ENCODE peak calls at places on chromosome 16, in six cellular contexts. N is transverse colon; V is effector memory CD4-positive, alpha-beta T cell; C is H1; I is PC-3; D is aorta. F is an unnamed sample. For H3K4me1, the result is how much of the 10 kb centered on the place peaks cover.

GRCh38 chr16:28166394-28167208 is 45.2 kb downstream of the XPO6 start:
- DNase-seq in N (no peak), V (no peak), C (no peak), I (peak), D (no peak), F (no peak)

GRCh38 chr16:3745751-3746355 is 28.5 kb upstream of the TRAP1 start:
- DNase-seq in N (no peak), V (no peak), C (no peak), I (no peak), D (no peak), F (no peak)

GRCh38 chr16:48531011-48531962 is 78.7 kb downstream of the N4BP1 start:
- DNase-seq in N (no peak), V (no peak), C (no peak), I (no peak), D (no peak), F (no peak)

GRCh38 chr16:66434619-66435430 is 7.7 kb downstream of the BEAN1 start:
- DNase-seq in N (no peak), V (no peak), C (no peak), I (no peak), D (no peak), F (no peak)

GRCh38 chr16:12796498-12796897 is 7.2 kb downstream of the CPPED1 start:
- DNase-seq in N (no peak), V (no peak), C (no peak), I (no peak), D (no peak), F (no peak)

GRCh38 chr16:54121084-54121483 is 165.5 kb downstream of the IRX3 start:
- DNase-seq in N (no peak), V (no peak), C (no peak), I (no peak), D (no peak), F (no peak)

GRCh38 chr16:3986235-3986544 is 105.7 kb upstream of the CREBBP start:
- DNase-seq in N (no peak), V (no peak), C (no peak), I (no peak), D (no peak), F (no peak)

GRCh38 chr16:19883296-19883951 is 1.2 kb downstream of the GPRC5B start:
- DNase-seq in N (peak), V (no peak), C (peak), I (no peak), D (no peak), F (peak)

GRCh38 chr16:69171325-69172095 is 15.5 kb upstream of the SNTB2 start:
- DNase-seq in N (no peak), V (no peak), C (no peak), I (no peak), D (no peak), F (no peak)

GRCh38 chr16:11016993-11017392 is 72.6 kb downstream of the CLEC16A start:
- DNase-seq in N (peak), V (no peak), C (no peak), I (peak), D (no peak), F (no peak)

GRCh38 chr16:24178496-24178895 is 77.6 kb upstream of the CACNG3 start:
- DNase-seq in N (no peak), V (no peak), C (peak), I (no peak), D (no peak), F (no peak)

GRCh38 chr16:8924214-8924613 is 39.5 kb downstream of the USP7 start:
- DNase-seq in N (peak), V (no peak), C (no peak), I (no peak), D (no peak), F (no peak)

GRCh38 chr16:54253118-54253517 is 33.5 kb downstream of the IRX3 start:
- DNase-seq in N (no peak), V (no peak), C (no peak), I (no peak), D (no peak), F (no peak)

GRCh38 chr16:57091200-57091989 is 988 bp upstream of the CPNE2 start:
- DNase-seq in N (peak), V (no peak), C (peak), I (peak), D (peak), F (peak)

GRCh38 chr16:2912330-2913199 is 834 bp downstream of the FLYWCH1 start:
- DNase-seq in N (peak), V (peak), C (no peak), I (peak), D (peak), F (peak)

GRCh38 chr16:28212532-28212873 is 738 bp upstream of the XPO6 start:
- DNase-seq in N (no peak), V (no peak), C (no peak), I (peak), D (no peak), F (no peak)

GRCh38 chr16:81686391-81687182 is 92.5 kb upstream of the PLCG2 start:
- DNase-seq in N (no peak), V (no peak), C (no peak), I (no peak), D (no peak), F (no peak)

GRCh38 chr16:71360378-71360777 is 1.9 kb downstream of the CALB2 start:
- DNase-seq in N (no peak), V (no peak), C (no peak), I (peak), D (no peak), F (no peak)

GRCh38 chr16:24348511-24349290 is 92.6 kb downstream of the CACNG3 start:
- DNase-seq in N (no peak), V (no peak), C (no peak), I (no peak), D (no peak), F (no peak)

GRCh38 chr16:72277749-72278148 is 105.8 kb upstream of the PMFBP1 start:
- DNase-seq in N (no peak), V (no peak), C (no peak), I (no peak), D (no peak), F (no peak)

GRCh38 chr16:48353565-48354163 is 31.5 kb downstream of the SIAH1 start:
- DNase-seq in N (peak), V (peak), C (peak), I (peak), D (peak), F (peak)

GRCh38 chr16:57632568-57632967 is 4.1 kb downstream of the ADGRG1 start:
- DNase-seq in N (no peak), V (no peak), C (no peak), I (no peak), D (no peak), F (no peak)

GRCh38 chr16:29883987-29884386 is 15.4 kb downstream of the SEZ6L2 start:
- DNase-seq in N (no peak), V (no peak), C (no peak), I (no peak), D (no peak), F (no peak)

GRCh38 chr16:46763147-46763546 is 15.0 kb upstream of the MYLK3 start:
- DNase-seq in N (no peak), V (no peak), C (no peak), I (no peak), D (no peak), F (no peak)

GRCh38 chr16:3045758-3046505 is 429 bp upstream of the MMP25 start:
- DNase-seq in N (peak), V (no peak), C (no peak), I (no peak), D (peak), F (no peak)

GRCh38 chr16:85126383-85126730 is 14.1 kb upstream of the CIBAR2 start:
- DNase-seq in N (no peak), V (no peak), C (no peak), I (no peak), D (no peak), F (no peak)

GRCh38 chr16:80580109-80580832 is 39.5 kb downstream of the DYNLRB2 start:
- DNase-seq in N (no peak), V (peak), C (no peak), I (peak), D (no peak), F (no peak)

GRCh38 chr16:19486744-19487325 is 35.1 kb downstream of the GDE1 start:
- DNase-seq in N (no peak), V (no peak), C (no peak), I (no peak), D (no peak), F (no peak)

GRCh38 chr16:1340730-1341494 is 7.5 kb downstream of the BAIAP3 start:
- DNase-seq in N (no peak), V (no peak), C (no peak), I (no peak), D (no peak), F (no peak)
- H3K4me3 ChIP-seq in N (no peak), V (no peak), C (no peak), I (no peak), D (no peak), F (no peak)

DNA sequence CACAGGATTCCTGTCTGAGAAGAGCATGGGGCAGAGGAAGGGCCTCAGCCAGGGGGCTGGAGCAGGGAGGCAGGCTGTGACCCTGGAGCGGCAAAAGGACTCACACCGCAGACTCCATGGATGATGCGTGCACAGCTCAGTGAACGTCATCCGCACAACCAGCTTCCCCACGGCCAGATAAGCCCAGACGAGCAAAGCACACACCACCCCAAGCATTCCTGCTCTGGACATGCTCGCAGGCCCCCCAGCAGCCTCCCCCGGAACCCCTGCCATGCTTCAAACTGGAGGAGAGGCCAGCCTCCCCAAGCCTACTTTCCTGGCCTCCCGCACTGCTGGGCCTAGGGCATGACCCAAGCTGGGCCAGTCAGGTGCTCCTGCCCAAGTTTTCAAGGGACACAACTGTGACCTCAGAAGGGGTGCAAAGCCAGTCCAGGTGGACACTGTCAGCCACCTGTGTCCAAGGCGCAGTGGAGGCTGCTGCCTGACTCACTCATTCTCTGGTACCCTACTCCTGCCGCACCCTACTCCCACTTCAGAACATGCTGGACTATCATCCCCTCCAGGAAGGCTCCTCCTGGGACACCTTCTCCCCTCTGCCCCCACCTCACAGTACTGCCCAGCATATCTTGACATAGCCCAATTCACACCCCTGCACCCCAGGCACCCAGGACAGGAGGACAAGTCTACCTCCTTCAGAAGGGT is 4.8 kb downstream of the BCAR1 start:
- DNase-seq in N (no peak), V (no peak), C (no peak), I (no peak), D (no peak), F (no peak)
- H3K4me1 ChIP-seq in N (half or more), V (under half), C (under half), I (half or more), D (under half), F (under half)

GRCh38 chr16:74094962-74095361 is 201.7 kb upstream of the PSMD7 start:
- DNase-seq in N (no peak), V (no peak), C (no peak), I (no peak), D (no peak), F (no peak)

GRCh38 chr16:74101390-74101789 is 195.2 kb upstream of the PSMD7 start:
- DNase-seq in N (no peak), V (no peak), C (no peak), I (no peak), D (no peak), F (no peak)

GRCh38 chr16:74099530-74099929 is 197.1 kb upstream of the PSMD7 start:
- DNase-seq in N (no peak), V (no peak), C (no peak), I (no peak), D (no peak), F (peak)

DNA sequence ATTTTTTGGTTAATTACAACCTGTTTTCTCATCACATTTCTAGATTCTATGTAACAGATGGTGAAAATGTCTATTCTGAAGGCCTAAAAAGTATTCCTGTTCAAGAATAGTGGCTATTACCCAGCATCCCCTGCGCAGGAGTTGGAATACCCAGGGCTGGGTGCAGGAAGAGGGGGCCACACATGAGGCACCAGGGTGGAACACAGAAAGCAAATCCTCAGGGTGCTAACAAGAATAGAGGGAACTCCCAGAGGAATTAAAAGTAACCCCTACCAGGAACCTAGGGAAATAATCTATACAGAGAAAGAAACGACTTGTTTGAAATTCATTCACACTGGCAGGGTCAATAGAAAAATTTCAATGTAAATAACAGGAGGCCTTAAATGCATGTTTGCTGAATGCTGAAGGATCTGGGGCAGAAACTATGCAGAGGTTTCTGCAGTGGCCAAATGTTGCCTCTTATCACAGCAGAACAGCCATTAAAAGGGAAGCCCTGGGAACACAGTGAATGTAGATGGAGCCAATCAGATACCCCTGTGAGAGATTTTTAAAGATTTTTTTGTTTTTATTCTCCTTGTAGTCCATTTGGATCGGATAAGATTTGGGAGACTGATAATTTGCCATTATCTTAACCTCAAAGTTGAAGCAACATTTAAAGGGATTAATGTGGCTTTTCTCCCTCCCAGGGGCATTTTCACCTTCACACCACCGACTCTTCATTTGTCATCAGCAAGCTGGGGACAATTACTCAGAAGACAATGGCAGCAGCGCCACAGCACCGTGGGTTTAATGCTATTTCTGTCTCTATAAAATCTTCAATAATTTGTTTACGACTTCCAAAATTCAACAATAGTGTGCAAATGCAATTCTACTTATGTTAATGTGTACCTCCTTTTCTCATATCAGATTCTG is 196.0 kb upstream of the PSMD7 start:
- DNase-seq in N (no peak), V (no peak), C (no peak), I (no peak), D (no peak), F (peak)
- H3K4me3 ChIP-seq in N (no peak), V (no peak), C (no peak), I (no peak), D (no peak), F (no peak)

GRCh38 chr16:89370081-89370511 is 120.3 kb downstream of the ANKRD11 start:
- DNase-seq in N (no peak), V (no peak), C (no peak), I (peak), D (no peak), F (no peak)

GRCh38 chr16:89370601-89371000 is 119.8 kb downstream of the ANKRD11 start:
- DNase-seq in N (no peak), V (no peak), C (no peak), I (no peak), D (no peak), F (no peak)

GRCh38 chr16:89369266-89369895 is 121.0 kb downstream of the ANKRD11 start:
- DNase-seq in N (no peak), V (no peak), C (no peak), I (no peak), D (no peak), F (no peak)

GRCh38 chr16:89367538-89368059 is 122.8 kb downstream of the ANKRD11 start:
- DNase-seq in N (no peak), V (no peak), C (no peak), I (no peak), D (no peak), F (no peak)

DNA sequence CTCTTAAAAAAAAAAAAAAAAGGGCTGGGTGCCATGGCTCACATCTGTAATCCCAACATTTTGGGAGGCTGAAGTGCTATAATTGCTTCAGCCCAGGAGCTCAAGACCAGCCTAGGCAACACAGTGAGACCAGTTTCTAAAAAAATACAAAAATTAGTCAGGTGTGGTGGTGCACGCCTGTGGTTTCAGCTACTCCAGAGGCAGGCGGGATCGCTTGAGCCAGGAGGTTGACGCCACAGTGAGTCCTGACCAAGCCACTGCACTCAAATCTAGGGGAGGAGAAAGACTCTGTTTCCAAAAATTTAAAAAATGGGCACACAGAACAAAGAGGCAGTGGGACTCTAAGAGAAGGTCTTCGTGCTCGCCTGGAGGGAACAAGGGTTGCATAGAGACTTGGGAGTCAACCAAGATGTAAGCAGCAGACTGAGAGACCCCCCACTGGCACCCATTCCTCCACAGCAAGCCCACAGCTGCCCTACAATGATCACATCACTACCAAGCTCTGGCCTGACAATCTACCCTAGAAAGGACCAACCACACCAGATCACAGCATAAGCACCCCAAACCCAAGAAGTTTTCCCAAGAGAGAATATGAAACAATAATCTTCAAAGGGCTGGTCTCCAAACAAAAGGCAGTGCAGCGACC is 121.6 kb downstream of the ANKRD11 start:
- DNase-seq in N (no peak), V (no peak), C (no peak), I (no peak), D (no peak), F (no peak)
- H3K4me1 ChIP-seq in N (under half), V (under half), C (under half), I (under half), D (under half), F (under half)

GRCh38 chr16:67653131-67654068 is 6.7 kb downstream of the ACD start:
- DNase-seq in N (no peak), V (no peak), C (no peak), I (no peak), D (peak), F (no peak)
- H3K4me3 ChIP-seq in N (no peak), V (no peak), C (peak), I (peak), D (peak), F (no peak)

DNA sequence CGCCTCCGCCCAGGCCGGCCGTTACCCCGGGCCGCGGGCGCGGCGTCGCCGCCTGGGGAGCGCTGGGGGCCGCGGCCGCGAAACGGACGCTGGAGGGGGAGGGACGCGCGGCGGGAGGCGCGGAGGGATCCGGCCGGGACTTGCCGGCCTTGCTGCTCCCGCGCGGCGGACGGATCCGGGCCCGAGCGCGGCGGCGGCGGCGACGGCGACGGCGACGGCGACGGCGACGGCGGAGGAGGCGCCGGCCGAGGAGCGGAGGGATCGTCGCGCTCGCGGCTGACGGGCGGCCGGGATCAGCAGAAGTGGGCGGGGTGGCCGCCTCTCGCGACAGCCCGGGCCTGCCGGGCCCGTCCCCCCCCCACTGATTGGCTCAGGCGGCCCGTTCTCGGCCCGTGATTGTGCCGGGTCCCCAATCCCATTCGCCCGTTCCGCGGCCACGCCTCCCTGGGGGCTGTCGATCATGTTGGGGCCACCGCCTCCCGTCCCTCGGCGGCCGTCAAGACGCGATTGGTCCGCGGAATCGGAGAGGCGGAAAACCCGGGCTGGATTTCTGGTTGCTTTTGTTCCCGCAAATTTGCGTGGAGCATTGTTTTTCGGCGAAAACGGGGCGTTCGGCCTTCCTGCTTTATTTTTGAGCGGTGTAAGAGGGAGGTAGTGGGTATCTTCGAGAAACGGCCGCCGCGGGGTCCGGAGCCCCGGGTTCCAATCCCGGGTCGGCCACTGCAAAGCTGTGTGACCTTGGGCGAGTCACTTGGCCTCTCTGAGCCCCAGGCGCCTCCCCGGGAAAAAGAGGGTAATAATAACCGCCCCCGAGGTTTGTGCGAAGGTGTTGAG is at the start of gene ZCCHC14:
- DNase-seq in N (peak), V (peak), C (peak), I (peak), D (peak), F (peak)
- H3K4me1 ChIP-seq in N (under half), V (under half), C (under half), I (under half), D (under half), F (under half)

DNA sequence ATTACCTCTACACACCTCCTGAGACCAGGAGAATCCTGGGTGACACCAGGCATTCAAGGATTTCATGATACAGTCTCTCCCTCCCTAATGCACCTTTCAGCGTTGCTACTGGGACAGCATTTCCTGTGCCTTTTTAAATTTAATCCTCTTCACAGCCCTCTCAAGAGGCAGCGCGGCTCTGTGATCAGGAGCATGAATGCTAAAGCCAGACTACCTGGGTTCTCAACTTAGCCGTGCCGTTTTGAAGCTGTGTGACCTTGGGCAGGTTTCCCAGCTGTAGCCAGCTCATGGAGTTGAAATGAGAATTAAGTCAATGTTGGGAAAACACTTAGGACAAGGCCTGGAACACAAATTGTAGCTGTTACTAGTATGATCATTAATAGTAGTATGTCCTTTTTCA is 191.8 kb downstream of the XYLT1 start:
- DNase-seq in N (no peak), V (no peak), C (no peak), I (no peak), D (no peak), F (no peak)
- H3K4me3 ChIP-seq in N (no peak), V (no peak), C (no peak), I (no peak), D (no peak), F (no peak)